ENCODE peak calls at places on chromosomes 4 and X, in five cellular contexts. One of them, this sample, is unnamed.
A peak's percentile ranks its signal among the peaks of the same experiment; 100 is the strongest.

GRCh38 chrX:85159644-85160043 is 83.9 kb downstream of the SATL1 start:
- DNase-seq in sigmoid colon: no peak
- DNase-seq in MM.1S: no peak
- DNase-seq in endodermal cell: no peak
- DNase-seq in left ventricle myocardium inferior: no peak
- DNase-seq in this sample: peak; percentile 27

GRCh38 chrX:31279359-31279758 is 207.5 kb upstream of the FTHL17 start:
- DNase-seq in sigmoid colon: no peak
- DNase-seq in MM.1S: no peak
- DNase-seq in endodermal cell: peak; percentile 51
- DNase-seq in left ventricle myocardium inferior: no peak
- DNase-seq in this sample: no peak

GRCh38 chrX:39903937-39904336 is 193.8 kb downstream of the BCOR start:
- DNase-seq in sigmoid colon: no peak
- DNase-seq in MM.1S: no peak
- DNase-seq in endodermal cell: no peak
- DNase-seq in left ventricle myocardium inferior: no peak
- DNase-seq in this sample: no peak

GRCh38 chrX:140765043-140765784 is 55.7 kb downstream of the LINC00632 start:
- DNase-seq in sigmoid colon: peak; percentile 58
- DNase-seq in MM.1S: no peak
- DNase-seq in endodermal cell: peak; percentile 61
- DNase-seq in left ventricle myocardium inferior: no peak
- DNase-seq in this sample: no peak

GRCh38 chrX:9231491-9231890 is 197.6 kb upstream of the FAM9B start:
- DNase-seq in sigmoid colon: no peak
- DNase-seq in MM.1S: no peak
- DNase-seq in endodermal cell: no peak
- DNase-seq in left ventricle myocardium inferior: no peak
- DNase-seq in this sample: no peak

GRCh38 chr4:80492761-80493160 is 157.2 kb downstream of the CFAP299 start:
- DNase-seq in sigmoid colon: no peak
- DNase-seq in MM.1S: peak; percentile 59
- DNase-seq in endodermal cell: no peak
- DNase-seq in left ventricle myocardium inferior: no peak
- DNase-seq in this sample: no peak

GRCh38 chrX:17038681-17039161 is 92.3 kb downstream of the REPS2 start:
- DNase-seq in sigmoid colon: peak; percentile 81
- DNase-seq in MM.1S: peak; percentile 36
- DNase-seq in endodermal cell: no peak
- DNase-seq in left ventricle myocardium inferior: no peak
- DNase-seq in this sample: no peak

GRCh38 chr4:100880012-100880411 is 362.2 kb upstream of the EMCN start:
- DNase-seq in sigmoid colon: no peak
- DNase-seq in MM.1S: no peak
- DNase-seq in endodermal cell: peak; percentile 65
- DNase-seq in left ventricle myocardium inferior: no peak
- DNase-seq in this sample: no peak

GRCh38 chrX:85963736-85964135 is 83.6 kb downstream of the CHM start:
- DNase-seq in sigmoid colon: no peak
- DNase-seq in MM.1S: no peak
- DNase-seq in endodermal cell: peak; percentile 54
- DNase-seq in left ventricle myocardium inferior: no peak
- DNase-seq in this sample: no peak

GRCh38 chr4:18227880-18228279 is 206.3 kb upstream of the LCORL start:
- DNase-seq in sigmoid colon: no peak
- DNase-seq in MM.1S: no peak
- DNase-seq in endodermal cell: no peak
- DNase-seq in left ventricle myocardium inferior: no peak
- DNase-seq in this sample: no peak

GRCh38 chr4:15921592-15921932 is 17.0 kb downstream of the FGFBP1 start:
- DNase-seq in sigmoid colon: no peak
- DNase-seq in MM.1S: no peak
- DNase-seq in endodermal cell: no peak
- DNase-seq in left ventricle myocardium inferior: no peak
- DNase-seq in this sample: no peak

GRCh38 chrX:20266810-20267598 is at the start of gene RPS6KA3:
- DNase-seq in sigmoid colon: peak; percentile 95
- DNase-seq in MM.1S: peak; percentile 84
- DNase-seq in endodermal cell: peak; percentile 93
- DNase-seq in left ventricle myocardium inferior: peak; percentile 90
- DNase-seq in this sample: peak; percentile 97

GRCh38 chrX:129773649-129774458 is 5.9 kb upstream of the SASH3 start:
- DNase-seq in sigmoid colon: no peak
- DNase-seq in MM.1S: peak; percentile 63
- DNase-seq in endodermal cell: no peak
- DNase-seq in left ventricle myocardium inferior: no peak
- DNase-seq in this sample: peak; percentile 33
- H3K27ac ChIP-seq in sigmoid colon: no peak overlapping the region
- H3K27ac ChIP-seq in MM.1S: peak overlapping the region; percentile 97
- H3K27ac ChIP-seq in endodermal cell: no peak overlapping the region
- H3K27ac ChIP-seq in left ventricle myocardium inferior: no peak overlapping the region
- H3K27ac ChIP-seq in this sample: peak overlapping the region; percentile 4

GRCh38 chr4:73099143-73099542 is 29.6 kb upstream of the COX18 start:
- DNase-seq in sigmoid colon: no peak
- DNase-seq in MM.1S: no peak
- DNase-seq in endodermal cell: no peak
- DNase-seq in left ventricle myocardium inferior: no peak
- DNase-seq in this sample: no peak

GRCh38 chr4:73104695-73105094 is 35.2 kb upstream of the COX18 start:
- DNase-seq in sigmoid colon: no peak
- DNase-seq in MM.1S: no peak
- DNase-seq in endodermal cell: no peak
- DNase-seq in left ventricle myocardium inferior: no peak
- DNase-seq in this sample: no peak

GRCh38 chr4:73092868-73093267 is 23.4 kb upstream of the COX18 start:
- DNase-seq in sigmoid colon: no peak
- DNase-seq in MM.1S: no peak
- DNase-seq in endodermal cell: no peak
- DNase-seq in left ventricle myocardium inferior: no peak
- DNase-seq in this sample: no peak

GRCh38 chr4:73103799-73104503 is 34.4 kb upstream of the COX18 start:
- DNase-seq in sigmoid colon: no peak
- DNase-seq in MM.1S: no peak
- DNase-seq in endodermal cell: no peak
- DNase-seq in left ventricle myocardium inferior: no peak
- DNase-seq in this sample: no peak

GRCh38 chr4:73098713-73099112 is 29.2 kb upstream of the COX18 start:
- DNase-seq in sigmoid colon: no peak
- DNase-seq in MM.1S: no peak
- DNase-seq in endodermal cell: no peak
- DNase-seq in left ventricle myocardium inferior: no peak
- DNase-seq in this sample: no peak
- H3K36me3 ChIP-seq in sigmoid colon: peaks cover 31% of the 10 kb centered on the region
- H3K36me3 ChIP-seq in MM.1S: peaks cover 4% of the 10 kb centered on the region
- H3K36me3 ChIP-seq in endodermal cell: peaks cover 79% of the 10 kb centered on the region
- H3K36me3 ChIP-seq in left ventricle myocardium inferior: peaks cover 84% of the 10 kb centered on the region
- H3K36me3 ChIP-seq in this sample: peaks cover 21% of the 10 kb centered on the region

DNA sequence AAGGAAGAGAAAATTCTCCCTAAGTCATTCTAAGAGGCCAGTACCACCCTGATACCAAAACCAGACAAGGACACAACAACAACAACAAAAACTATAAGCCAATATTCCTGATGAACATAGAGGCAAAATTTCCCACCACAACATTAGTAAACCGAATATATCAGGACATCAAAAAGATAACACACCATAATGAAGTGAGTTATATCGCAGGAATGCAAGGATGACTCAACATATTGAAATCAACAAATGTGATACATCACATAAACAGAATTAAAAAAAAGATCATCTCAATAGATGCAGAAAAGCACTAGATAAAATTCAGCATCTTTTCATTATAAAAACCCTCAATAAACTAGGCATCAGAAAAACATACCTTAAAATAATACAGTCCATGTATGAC is 1844.4 kb upstream of the PCDH10 start:
- DNase-seq in sigmoid colon: no peak
- DNase-seq in MM.1S: no peak
- DNase-seq in endodermal cell: no peak
- DNase-seq in left ventricle myocardium inferior: no peak
- DNase-seq in this sample: no peak
- TF ChIP-seq CTCF in sigmoid colon: no peak
- TF ChIP-seq CTCF in MM.1S: no peak
- TF ChIP-seq CTCF in endodermal cell: no peak
- TF ChIP-seq CTCF in left ventricle myocardium inferior: no peak
- TF ChIP-seq CTCF in this sample: no peak

GRCh38 chr4:47913858-47914218 is 545 bp downstream of the NFXL1 start:
- DNase-seq in sigmoid colon: peak; percentile 69
- DNase-seq in MM.1S: peak; percentile 36
- DNase-seq in endodermal cell: peak; percentile 84
- DNase-seq in left ventricle myocardium inferior: peak; percentile 27
- DNase-seq in this sample: peak; percentile 83

GRCh38 chr4:47914219-47914925 is at the start of gene NFXL1:
- DNase-seq in sigmoid colon: peak; percentile 99
- DNase-seq in MM.1S: peak; percentile 98
- DNase-seq in endodermal cell: peak; percentile 99
- DNase-seq in left ventricle myocardium inferior: peak; percentile 98
- DNase-seq in this sample: peak; percentile 99

GRCh38 chr4:47913328-47913727 is 1.1 kb downstream of the NFXL1 start:
- DNase-seq in sigmoid colon: no peak
- DNase-seq in MM.1S: no peak
- DNase-seq in endodermal cell: no peak
- DNase-seq in left ventricle myocardium inferior: no peak
- DNase-seq in this sample: no peak

GRCh38 chr4:47915378-47915777 is 995 bp upstream of the NFXL1 start:
- DNase-seq in sigmoid colon: no peak
- DNase-seq in MM.1S: no peak
- DNase-seq in endodermal cell: no peak
- DNase-seq in left ventricle myocardium inferior: no peak
- DNase-seq in this sample: no peak

DNA sequence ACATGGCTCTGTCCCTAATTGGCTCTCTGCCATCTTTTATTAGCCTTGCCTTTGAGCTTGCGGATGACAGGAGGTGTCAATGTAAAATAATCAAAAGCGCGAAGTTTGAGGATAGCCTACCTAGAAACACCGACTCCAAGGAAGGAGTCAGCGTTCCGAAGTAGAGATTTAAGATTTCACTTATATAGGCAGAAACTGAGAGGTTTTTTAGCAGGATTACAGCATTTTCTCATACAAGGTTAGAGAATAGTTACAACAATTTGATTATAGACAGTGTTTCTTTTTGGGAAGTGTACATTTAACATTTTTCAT is 499 bp upstream of the NFXL1 start:
- DNase-seq in sigmoid colon: no peak
- DNase-seq in MM.1S: no peak
- DNase-seq in endodermal cell: no peak
- DNase-seq in left ventricle myocardium inferior: no peak
- DNase-seq in this sample: no peak
- H3K27ac ChIP-seq in sigmoid colon: peak overlapping the region; percentile 78
- H3K27ac ChIP-seq in MM.1S: no peak overlapping the region
- H3K27ac ChIP-seq in endodermal cell: no peak overlapping the region
- H3K27ac ChIP-seq in left ventricle myocardium inferior: peak overlapping the region; percentile 31
- H3K27ac ChIP-seq in this sample: peak overlapping the region; percentile 7

DNA sequence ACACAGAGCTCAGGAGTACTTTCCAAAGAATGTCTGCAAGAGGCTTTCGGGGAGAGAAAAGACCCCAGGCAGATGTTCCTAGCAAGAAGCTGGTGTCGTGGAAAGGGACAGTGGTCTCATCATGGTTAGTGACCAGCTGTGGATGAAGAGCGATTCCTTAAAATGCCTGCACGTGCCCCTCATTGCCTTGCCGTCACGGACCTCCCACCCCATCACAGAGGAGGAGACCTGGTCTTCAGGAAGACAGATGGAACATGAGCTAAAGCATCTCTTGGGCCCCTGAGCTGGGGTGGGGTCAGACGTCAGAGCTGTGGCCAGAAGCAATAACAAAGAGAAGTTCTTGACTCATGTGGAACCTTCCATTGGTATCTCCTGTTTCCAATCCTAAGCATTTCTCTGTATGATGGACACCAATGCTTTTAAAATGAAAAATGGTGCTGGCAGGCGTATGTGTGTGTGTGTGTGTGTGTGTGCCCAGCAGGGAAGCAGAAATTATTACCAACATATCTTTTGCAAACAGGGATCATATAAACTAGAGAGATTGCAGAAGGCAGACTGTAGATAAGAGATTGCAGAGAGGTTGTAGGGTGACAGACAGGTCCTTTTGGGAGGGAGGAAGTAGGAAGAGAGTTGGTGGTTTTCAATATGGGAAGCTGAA is 25.2 kb upstream of the ASMTL start:
- DNase-seq in sigmoid colon: peak; percentile 18
- DNase-seq in MM.1S: no peak
- DNase-seq in endodermal cell: no peak
- DNase-seq in left ventricle myocardium inferior: no peak
- DNase-seq in this sample: no peak
- H3K36me3 ChIP-seq in sigmoid colon: no peaks in the 10 kb centered on the region
- H3K36me3 ChIP-seq in MM.1S: no peaks in the 10 kb centered on the region
- H3K36me3 ChIP-seq in endodermal cell: no peaks in the 10 kb centered on the region
- H3K36me3 ChIP-seq in left ventricle myocardium inferior: no peaks in the 10 kb centered on the region
- H3K36me3 ChIP-seq in this sample: no peaks in the 10 kb centered on the region